ENCODE peak calls at places on chromosomes 4 and X, in nine cellular contexts. B, W, E, A, T, X, D, C and N are unnamed samples.

GRCh38 chrX:65598559-65599147 is 64.1 kb upstream of the LAS1L start:
- DNase-seq in W (no peak), D (no peak), A (no peak), E (no peak), C (no peak), X (no peak), B (no peak), T (no peak), N (no peak)

GRCh38 chr4:188783606-188784157 is 644.4 kb downstream of the TRIML1 start:
- DNase-seq in C (no peak), E (no peak), B (no peak), D (no peak), A (no peak), X (no peak), T (no peak), W (no peak), N (no peak)

GRCh38 chrX:17032351-17032750 is 85.9 kb downstream of the REPS2 start:
- DNase-seq in X (no peak), A (no peak), T (no peak), B (no peak), W (no peak), E (peak), D (no peak), C (no peak), N (no peak)

GRCh38 chr4:38523524-38524448 is 140.2 kb upstream of the KLF3 start:
- DNase-seq in A (no peak), T (no peak), C (no peak), E (no peak), X (peak), B (peak), D (no peak), W (no peak), N (no peak)

GRCh38 chrX:141341341-141341740 is 99.0 kb upstream of the SPANXC start:
- DNase-seq in T (no peak), A (no peak), X (no peak), C (no peak), E (no peak), D (no peak), B (no peak), W (no peak), N (peak)

GRCh38 chr4:107648178-107648991 is 71.6 kb downstream of the PAPSS1 start:
- DNase-seq in A (no peak), X (no peak), C (no peak), E (no peak), T (no peak), W (no peak), D (no peak), B (no peak), N (no peak)

GRCh38 chrX:38260231-38260630 is 39.6 kb upstream of the SRPX start:
- DNase-seq in E (no peak), T (no peak), B (no peak), X (no peak), D (peak), W (peak), C (no peak), A (no peak), N (no peak)

GRCh38 chr4:142248946-142249345 is 597.2 kb downstream of the INPP4B start:
- DNase-seq in A (no peak), W (no peak), X (no peak), C (no peak), T (no peak), E (no peak), D (no peak), B (no peak), N (no peak)

GRCh38 chr4:19580090-19580489 is 671.6 kb upstream of the SLIT2 start:
- DNase-seq in A (no peak), B (no peak), W (no peak), E (no peak), C (no peak), D (no peak), X (no peak), T (no peak), N (no peak)

GRCh38 chr4:3479358-3480101 is 16.4 kb downstream of the DOK7 start:
- DNase-seq in T (no peak), C (no peak), X (no peak), B (no peak), E (no peak), A (no peak), D (no peak), W (no peak), N (peak)

GRCh38 chr4:144647095-144647959 is 1.4 kb downstream of the HHIP start:
- DNase-seq in X (no peak), E (no peak), A (no peak), D (peak), B (no peak), T (no peak), W (peak), C (no peak), N (no peak)

GRCh38 chr4:113435893-113436292 is 325.6 kb downstream of the CAMK2D start:
- DNase-seq in D (peak), C (no peak), B (no peak), W (no peak), X (peak), E (peak), T (no peak), A (no peak), N (no peak)

GRCh38 chr4:81375745-81376144 is 96.0 kb downstream of the RASGEF1B start:
- DNase-seq in W (no peak), D (peak), E (no peak), C (no peak), X (no peak), T (no peak), A (no peak), B (no peak), N (no peak)

GRCh38 chr4:156974264-156974663 is 2.7 kb upstream of the PDGFC start:
- DNase-seq in C (no peak), D (no peak), A (no peak), X (no peak), W (no peak), B (no peak), T (no peak), E (no peak), N (no peak)

GRCh38 chr4:38686682-38687081 is 22.7 kb downstream of the KLF3 start:
- DNase-seq in X (no peak), A (no peak), D (no peak), E (no peak), T (no peak), C (no peak), W (no peak), B (no peak), N (no peak)

GRCh38 chr4:143346208-143346607 is 9.5 kb downstream of the GAB1 start:
- DNase-seq in D (no peak), X (no peak), C (no peak), T (no peak), A (no peak), E (no peak), B (no peak), W (no peak), N (no peak)

GRCh38 chr4:148210661-148211060 is 231.6 kb downstream of the NR3C2 start:
- DNase-seq in E (no peak), D (no peak), C (no peak), T (no peak), B (no peak), X (no peak), W (no peak), A (no peak), N (no peak)

GRCh38 chr4:25914670-25915358 is 794 bp downstream of the SMIM20 start:
- DNase-seq in A (no peak), T (no peak), B (no peak), W (no peak), X (no peak), C (no peak), E (no peak), D (peak), N (no peak)

GRCh38 chr4:183272384-183272783 is 47.7 kb downstream of the CLDN22 start:
- DNase-seq in B (no peak), X (no peak), A (no peak), C (no peak), T (no peak), D (no peak), E (no peak), W (no peak), N (no peak)

GRCh38 chr4:112371361-112371760 is 74.2 kb downstream of the ALPK1 start:
- DNase-seq in B (no peak), T (no peak), A (no peak), E (no peak), X (no peak), C (no peak), D (no peak), W (no peak), N (no peak)

GRCh38 chr4:72900952-72901351 is 168.6 kb downstream of the COX18 start:
- DNase-seq in B (no peak), D (no peak), E (no peak), W (no peak), A (no peak), X (no peak), C (no peak), T (no peak), N (no peak)

GRCh38 chrX:137707348-137707747 is 141.4 kb downstream of the ZIC3 start:
- DNase-seq in X (no peak), E (no peak), B (no peak), C (no peak), D (no peak), A (no peak), W (no peak), T (no peak), N (no peak)

GRCh38 chr4:147640331-147640730 is 23.1 kb downstream of the TMEM184C start:
- DNase-seq in E (no peak), B (no peak), A (no peak), X (no peak), T (no peak), C (no peak), W (no peak), D (no peak), N (no peak)

GRCh38 chrX:148979786-148980185 is 479.4 kb downstream of the AFF2 start:
- DNase-seq in A (no peak), B (no peak), X (no peak), E (no peak), D (no peak), T (no peak), C (no peak), W (no peak), N (no peak)

GRCh38 chrX:19566359-19567141 is 51.2 kb upstream of the MAP3K15 start:
- DNase-seq in D (no peak), A (no peak), C (no peak), X (no peak), W (no peak), T (no peak), B (peak), E (no peak), N (no peak)

GRCh38 chr4:38519671-38520070 is 144.3 kb upstream of the KLF3 start:
- DNase-seq in X (no peak), T (no peak), D (no peak), B (no peak), A (no peak), E (no peak), C (no peak), W (no peak), N (no peak)